ENCODE peak calls at places on chromosomes 4 and X, in nine cellular contexts. One of them, this sample, is unnamed.

GRCh38 chr4:65407483-65407882 is 262.8 kb downstream of the EPHA5 start:
- DNase-seq in H4: no peak
- DNase-seq in GM06990: no peak
- DNase-seq in brain pericyte: no peak
- DNase-seq in type B pancreatic cell: no peak
- DNase-seq in GM19239: no peak
- DNase-seq in GM03348: no peak
- DNase-seq in HCT116: no peak
- DNase-seq in effector CD4-positive, alpha-beta T cell: no peak
- DNase-seq in this sample: no peak

GRCh38 chrX:149937881-149938426 is 337 bp downstream of the EOLA2 start:
- DNase-seq in H4: no peak
- DNase-seq in GM06990: no peak
- DNase-seq in brain pericyte: no peak
- DNase-seq in type B pancreatic cell: no peak
- DNase-seq in GM19239: no peak
- DNase-seq in GM03348: peak; percentile 2
- DNase-seq in HCT116: no peak
- DNase-seq in effector CD4-positive, alpha-beta T cell: peak; percentile 7
- DNase-seq in this sample: peak; percentile 14

GRCh38 chr4:10018818-10019438 is 2.4 kb downstream of the SLC2A9 start:
- DNase-seq in H4: peak; percentile 85
- DNase-seq in GM06990: peak; percentile 94
- DNase-seq in brain pericyte: peak; percentile 61
- DNase-seq in type B pancreatic cell: peak; percentile 89
- DNase-seq in GM19239: peak; percentile 92
- DNase-seq in GM03348: peak; percentile 98
- DNase-seq in HCT116: peak; percentile 88
- DNase-seq in effector CD4-positive, alpha-beta T cell: peak; percentile 85
- DNase-seq in this sample: peak; percentile 85

GRCh38 chrX:49282647-49283011 is 13.0 kb downstream of the PPP1R3F start:
- DNase-seq in H4: no peak
- DNase-seq in GM06990: no peak
- DNase-seq in brain pericyte: no peak
- DNase-seq in type B pancreatic cell: no peak
- DNase-seq in GM19239: no peak
- DNase-seq in GM03348: peak; percentile 9
- DNase-seq in HCT116: peak; percentile 13
- DNase-seq in effector CD4-positive, alpha-beta T cell: no peak
- DNase-seq in this sample: no peak

GRCh38 chrX:37783284-37783683 is 3.4 kb downstream of the CYBB start:
- DNase-seq in H4: no peak
- DNase-seq in GM06990: no peak
- DNase-seq in brain pericyte: no peak
- DNase-seq in type B pancreatic cell: no peak
- DNase-seq in GM19239: no peak
- DNase-seq in GM03348: no peak
- DNase-seq in HCT116: no peak
- DNase-seq in effector CD4-positive, alpha-beta T cell: no peak
- DNase-seq in this sample: no peak

GRCh38 chr4:99665981-99666380 is 8.4 kb upstream of the C4orf54 start:
- DNase-seq in H4: no peak
- DNase-seq in GM06990: no peak
- DNase-seq in brain pericyte: no peak
- DNase-seq in type B pancreatic cell: no peak
- DNase-seq in GM19239: no peak
- DNase-seq in GM03348: no peak
- DNase-seq in HCT116: no peak
- DNase-seq in effector CD4-positive, alpha-beta T cell: no peak
- DNase-seq in this sample: no peak

GRCh38 chrX:13985697-13986435 is 43.8 kb downstream of the GEMIN8 start:
- DNase-seq in H4: no peak
- DNase-seq in GM06990: peak; percentile 9
- DNase-seq in brain pericyte: no peak
- DNase-seq in type B pancreatic cell: no peak
- DNase-seq in GM19239: no peak
- DNase-seq in GM03348: no peak
- DNase-seq in HCT116: no peak
- DNase-seq in effector CD4-positive, alpha-beta T cell: no peak
- DNase-seq in this sample: no peak

GRCh38 chr4:86522349-86522748 is 71.8 kb upstream of the PTPN13 start:
- DNase-seq in H4: no peak
- DNase-seq in GM06990: no peak
- DNase-seq in brain pericyte: no peak
- DNase-seq in type B pancreatic cell: no peak
- DNase-seq in GM19239: no peak
- DNase-seq in GM03348: peak; percentile 45
- DNase-seq in HCT116: no peak
- DNase-seq in effector CD4-positive, alpha-beta T cell: no peak
- DNase-seq in this sample: no peak

GRCh38 chr4:38904090-38904666 is 36.6 kb downstream of the FAM114A1 start:
- DNase-seq in H4: no peak
- DNase-seq in GM06990: no peak
- DNase-seq in brain pericyte: no peak
- DNase-seq in type B pancreatic cell: no peak
- DNase-seq in GM19239: no peak
- DNase-seq in GM03348: no peak
- DNase-seq in HCT116: no peak
- DNase-seq in effector CD4-positive, alpha-beta T cell: no peak
- DNase-seq in this sample: no peak

This sample was measured in T-helper 17 cell.